ENCODE peak calls at places on chromosomes 16 and 17, in four cellular contexts. P, I, E and B are unnamed samples.

GRCh38 chr17:59565959-59566324 is 532 bp downstream of the DHX40 start:
- DNase-seq in P (peak), I (no peak), E (peak), B (peak)

GRCh38 chr17:30332057-30332542 is 1.8 kb downstream of the TMIGD1 start:
- DNase-seq in P (no peak), I (no peak), E (no peak), B (peak)

GRCh38 chr16:28981517-28981916 is 3.3 kb upstream of the LAT start:
- DNase-seq in P (no peak), I (no peak), E (no peak), B (no peak)

GRCh38 chr16:12763517-12763916 is 40.2 kb downstream of the CPPED1 start:
- DNase-seq in P (no peak), I (no peak), E (peak), B (no peak)

GRCh38 chr16:75591001-75591852 is 25.0 kb downstream of the GABARAPL2 start:
- DNase-seq in P (no peak), I (no peak), E (no peak), B (peak)

GRCh38 chr16:4428500-4428899 is 2.8 kb downstream of the DNAJA3 start:
- DNase-seq in P (no peak), I (no peak), E (no peak), B (peak)

GRCh38 chr17:164536-165235 is 16.8 kb downstream of the DOC2B start:
- DNase-seq in P (no peak), I (no peak), E (peak), B (peak)

GRCh38 chr17:70414275-70414674 is 244.9 kb downstream of the KCNJ2 start:
- DNase-seq in P (no peak), I (no peak), E (no peak), B (no peak)

GRCh38 chr16:76293980-76294690 is 16.9 kb downstream of the CNTNAP4 start:
- DNase-seq in P (no peak), I (no peak), E (no peak), B (no peak)

GRCh38 chr17:28334666-28335200 is 539 bp downstream of the IFT20 start:
- DNase-seq in P (no peak), I (no peak), E (no peak), B (peak)

GRCh38 chr17:80593171-80593570 is 48.5 kb downstream of the RPTOR start:
- DNase-seq in P (no peak), I (no peak), E (no peak), B (no peak)

GRCh38 chr17:11797803-11798202 is 199.5 kb downstream of the ZNF18 start:
- DNase-seq in P (no peak), I (no peak), E (no peak), B (no peak)

GRCh38 chr17:37483311-37484039 is 6.2 kb upstream of the DUSP14 start:
- DNase-seq in P (no peak), I (no peak), E (no peak), B (no peak)

GRCh38 chr16:66359811-66360608 is 6.5 kb upstream of the CDH5 start:
- DNase-seq in P (no peak), I (no peak), E (no peak), B (peak)

GRCh38 chr16:69089091-69089912 is 16.2 kb upstream of the HAS3 start:
- DNase-seq in P (no peak), I (no peak), E (peak), B (peak)

GRCh38 chr16:68005786-68006286 is 6.6 kb upstream of the DPEP2 start:
- DNase-seq in P (peak), I (no peak), E (peak), B (peak)

GRCh38 chr16:67150058-67150832 is 553 bp downstream of the B3GNT9 start:
- DNase-seq in P (no peak), I (no peak), E (no peak), B (peak)

GRCh38 chr16:73615256-73615655 is 567.3 kb upstream of the ZFHX3 start:
- DNase-seq in P (no peak), I (no peak), E (no peak), B (no peak)

GRCh38 chr16:2663553-2664521 is 18.5 kb upstream of the KCTD5 start:
- DNase-seq in P (no peak), I (no peak), E (no peak), B (peak)

GRCh38 chr17:39178516-39178915 is 12.6 kb upstream of the ARL5C start:
- DNase-seq in P (no peak), I (no peak), E (no peak), B (peak)

GRCh38 chr17:5391678-5392077 is 27.8 kb downstream of the NUP88 start:
- DNase-seq in P (no peak), I (no peak), E (no peak), B (no peak)

GRCh38 chr17:28643979-28644781 is 778 bp downstream of the BLTP2 start:
- DNase-seq in P (peak), I (no peak), E (peak), B (peak)

GRCh38 chr16:74485916-74486315 is 64.6 kb upstream of the CLEC18B start:
- DNase-seq in P (no peak), I (no peak), E (no peak), B (peak)

GRCh38 chr16:27452569-27453475 is 50.8 kb downstream of the IL21R start:
- DNase-seq in P (no peak), I (no peak), E (no peak), B (no peak)

GRCh38 chr16:3119286-3119685 is 6.9 kb downstream of the ZNF205 start:
- DNase-seq in P (no peak), I (no peak), E (no peak), B (no peak)

GRCh38 chr16:85153656-85154091 is 41.4 kb upstream of the CIBAR2 start:
- DNase-seq in P (no peak), I (no peak), E (no peak), B (no peak)

GRCh38 chr17:66733759-66734158 is 101.2 kb upstream of the CACNG5 start:
- DNase-seq in P (no peak), I (no peak), E (no peak), B (no peak)

GRCh38 chr16:8962393-8963009 is 1.2 kb downstream of the USP7 start:
- DNase-seq in P (no peak), I (no peak), E (peak), B (no peak)

GRCh38 chr16:79601092-79601977 is 798 bp upstream of the MAF start:
- DNase-seq in P (peak), I (no peak), E (peak), B (peak)

GRCh38 chr17:31650756-31651520 is 208.1 kb downstream of the COPRS start:
- DNase-seq in P (no peak), I (no peak), E (no peak), B (no peak)

GRCh38 chr17:8887834-8888703 is 20.6 kb upstream of the PIK3R6 start:
- DNase-seq in P (no peak), I (no peak), E (no peak), B (no peak)

GRCh38 chr17:7389924-7390910 is 4.1 kb downstream of the PLSCR3 start:
- DNase-seq in P (no peak), I (no peak), E (no peak), B (no peak)

GRCh38 chr16:10338426-10338825 is 47.4 kb upstream of the ATF7IP2 start:
- DNase-seq in P (no peak), I (no peak), E (no peak), B (no peak)

GRCh38 chr16:84052071-84052622 is 9.6 kb upstream of the SLC38A8 start:
- DNase-seq in P (no peak), I (peak), E (no peak), B (no peak)

GRCh38 chr16:26382607-26383006 is 684.1 kb upstream of the C16orf82 start:
- DNase-seq in P (no peak), I (no peak), E (no peak), B (no peak)

GRCh38 chr16:75820672-75821071 is 94.4 kb upstream of the CPHXL start:
- DNase-seq in P (no peak), I (no peak), E (no peak), B (peak)

GRCh38 chr16:47493358-47494337 is 32.5 kb downstream of the PHKB start:
- DNase-seq in P (no peak), I (no peak), E (no peak), B (no peak)

DNA sequence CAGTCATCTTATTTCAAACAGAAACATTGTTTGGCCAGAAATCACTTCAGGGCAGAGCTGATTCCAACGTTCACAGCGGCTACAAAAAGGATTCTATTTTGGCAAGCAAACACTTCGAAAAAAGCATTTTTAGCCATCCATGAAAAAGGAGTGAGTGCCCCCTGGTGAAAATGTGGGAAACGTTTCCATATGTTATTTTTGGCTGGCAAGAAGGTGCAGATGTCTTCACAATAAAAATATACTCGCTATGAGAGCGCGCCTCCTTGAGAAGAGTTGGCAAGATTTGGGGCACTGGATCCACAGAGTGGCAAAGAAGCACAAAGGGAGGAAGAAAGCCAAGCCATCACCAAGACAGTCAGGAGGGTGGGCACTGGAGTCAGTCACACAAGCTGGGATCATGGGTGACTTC is 191.1 kb downstream of the CHD9NB start:
- DNase-seq in P (no peak), I (no peak), E (no peak), B (peak)
- TF ChIP-seq CTCF in P (no peak), I (no peak), E (peak), B (peak)

DNA sequence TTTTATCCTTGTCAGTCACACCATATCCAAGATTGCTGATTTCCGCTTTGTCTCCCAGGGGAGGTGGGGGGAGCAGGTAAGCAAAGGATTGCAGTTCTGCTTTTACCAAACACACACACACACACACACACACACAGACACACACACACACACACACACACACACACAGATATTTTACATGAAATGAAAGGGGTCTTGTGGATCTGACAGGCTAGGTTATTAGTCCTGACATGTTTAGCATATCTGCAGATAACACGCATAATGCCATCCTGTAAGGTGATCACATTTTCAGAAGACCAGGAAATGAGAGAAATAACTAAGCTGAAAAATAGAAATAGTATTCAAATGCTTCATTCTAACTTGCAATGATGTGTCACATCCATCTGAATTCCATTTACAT is 1113.3 kb downstream of the CDH8 start:
- DNase-seq in P (no peak), I (no peak), E (no peak), B (no peak)
- H3K4me3 ChIP-seq in P (no peak), I (no peak), E (no peak), B (no peak)

DNA sequence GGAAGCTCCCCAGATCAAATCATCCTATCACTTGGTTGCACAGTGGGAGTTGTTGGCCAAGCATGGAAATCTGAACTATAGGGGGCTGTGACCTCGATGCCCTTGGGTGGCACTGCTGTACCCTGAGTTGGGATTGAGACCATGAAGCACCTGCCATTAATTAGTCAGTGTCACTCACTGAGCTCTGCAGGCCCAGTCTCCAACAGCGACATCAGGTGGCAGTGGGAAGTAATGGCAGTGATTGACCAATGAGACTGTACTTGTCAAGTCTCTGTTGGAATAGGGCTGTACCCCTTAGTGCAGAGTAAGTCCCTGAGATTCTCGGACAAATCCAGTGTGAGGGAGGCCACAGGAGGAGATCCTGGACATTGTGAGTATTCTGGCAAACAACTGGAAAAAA is 118.0 kb upstream of the RPL38 start:
- DNase-seq in P (no peak), I (no peak), E (no peak), B (no peak)
- TF ChIP-seq CTCF in P (no peak), I (no peak), E (no peak), B (no peak)

GRCh38 chr17:74432484-74433391 is 850 bp downstream of the GPRC5C start:
- DNase-seq in P (no peak), I (no peak), E (no peak), B (no peak)

GRCh38 chr17:74430385-74430705 is 1.5 kb upstream of the GPRC5C start:
- DNase-seq in P (no peak), I (no peak), E (no peak), B (no peak)

GRCh38 chr17:74429604-74430384 is 2.1 kb upstream of the GPRC5C start:
- DNase-seq in P (peak), I (no peak), E (peak), B (peak)

GRCh38 chr17:74431568-74432483 is at the start of gene GPRC5C:
- DNase-seq in P (peak), I (peak), E (peak), B (peak)

GRCh38 chr17:74430706-74431567 is 951 bp upstream of the GPRC5C start:
- DNase-seq in P (peak), I (peak), E (peak), B (peak)
- H3K4me3 ChIP-seq in P (peak), I (peak), E (peak), B (peak)

GRCh38 chr17:75013077-75013391 is 564 bp downstream of the MRPL58 start:
- DNase-seq in P (no peak), I (no peak), E (no peak), B (no peak)
- TF ChIP-seq CTCF in P (no peak), I (no peak), E (no peak), B (no peak)

DNA sequence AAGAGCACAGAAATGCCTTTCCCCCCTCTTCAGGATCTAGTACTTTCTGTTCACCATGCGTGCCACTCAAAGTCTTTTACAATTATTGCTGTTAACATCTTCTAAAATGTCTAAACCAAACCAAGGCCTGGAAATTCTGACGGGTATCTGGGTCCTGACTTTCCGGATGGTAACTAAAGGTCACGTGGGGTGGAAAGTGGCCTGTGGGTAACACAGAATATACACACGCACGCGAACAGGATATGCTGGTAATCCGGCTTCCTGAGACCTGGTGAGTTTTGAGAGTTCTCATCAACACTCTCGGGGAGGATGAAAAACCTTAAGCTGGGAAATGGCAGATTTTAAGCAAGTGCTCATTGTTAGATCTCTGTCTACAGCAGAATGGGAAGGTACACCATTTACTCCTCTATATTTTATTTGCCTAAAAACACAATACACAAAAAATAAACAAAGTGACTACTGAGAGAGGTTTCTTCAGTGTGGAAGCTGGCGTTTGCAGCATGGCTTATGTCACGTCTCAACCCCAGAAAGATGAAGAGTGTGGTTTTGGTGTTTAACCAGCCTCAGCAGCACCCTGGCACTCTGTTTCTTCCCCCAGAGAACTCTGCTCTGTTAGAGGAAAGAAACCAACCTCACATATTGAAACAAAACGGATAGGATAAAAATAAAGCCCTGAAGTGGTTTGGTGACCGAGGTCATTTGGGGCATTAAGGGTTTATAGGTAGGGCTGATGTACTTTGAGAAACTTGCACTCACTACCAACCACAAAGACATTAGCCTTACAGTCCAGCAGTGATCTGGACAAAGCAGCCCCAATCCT is 37.3 kb downstream of the SMG6 start:
- DNase-seq in P (peak), I (no peak), E (peak), B (no peak)
- H3K4me3 ChIP-seq in P (no peak), I (no peak), E (no peak), B (no peak)

GRCh38 chr16:50354629-50355456 is 13.9 kb downstream of the BRD7 start:
- DNase-seq in P (no peak), I (no peak), E (no peak), B (peak)
- TF ChIP-seq CTCF in P (no peak), I (no peak), E (no peak), B (peak)

DNA sequence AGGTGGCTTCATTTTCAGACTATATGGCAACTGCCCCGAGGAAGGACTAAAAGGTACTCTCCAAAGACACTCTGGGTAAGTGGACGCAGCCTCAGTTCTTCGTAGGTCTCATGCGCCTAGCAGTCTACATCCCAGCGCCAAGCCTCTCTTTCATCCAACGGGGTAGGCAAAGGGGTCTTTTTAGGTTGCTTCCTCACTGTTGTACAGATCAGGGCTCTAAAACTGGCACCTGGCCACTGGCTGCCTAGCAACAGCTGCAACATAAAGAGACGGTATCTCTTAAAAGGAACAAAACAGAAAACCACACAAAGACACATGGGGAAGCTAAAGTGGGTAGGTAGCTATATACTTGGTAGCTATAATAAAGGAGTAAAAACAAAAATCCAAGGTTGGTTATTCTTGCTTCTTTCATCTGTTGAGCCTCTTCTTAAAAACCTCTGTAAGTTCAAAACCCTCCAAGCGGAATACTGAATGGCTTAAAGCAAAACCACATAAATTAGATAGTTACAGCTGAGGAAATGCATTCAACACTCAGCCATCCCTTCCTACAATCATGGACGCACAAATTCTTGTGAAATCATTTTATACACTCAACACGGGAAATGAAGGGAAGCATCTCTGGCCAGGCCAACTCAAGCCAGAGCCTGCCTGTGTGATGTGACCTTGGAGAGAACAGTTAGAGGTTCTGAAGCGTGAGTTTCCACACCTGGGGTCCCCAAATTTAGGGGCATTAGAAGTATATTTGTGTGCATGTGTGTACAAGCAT is 22.7 kb downstream of the CYTH1 start:
- DNase-seq in P (no peak), I (peak), E (peak), B (no peak)
- H3K4me3 ChIP-seq in P (no peak), I (no peak), E (no peak), B (no peak)

GRCh38 chr17:78791840-78792709 is 10.0 kb upstream of the CYTH1 start:
- DNase-seq in P (no peak), I (no peak), E (no peak), B (no peak)
- TF ChIP-seq CTCF in P (no peak), I (no peak), E (no peak), B (no peak)

GRCh38 chr17:51362818-51363598 is 102.7 kb downstream of the UTP18 start:
- DNase-seq in P (no peak), I (no peak), E (no peak), B (peak)
- H3K4me3 ChIP-seq in P (no peak), I (no peak), E (no peak), B (no peak)